ENCODE peak calls at places on chromosome 22, in nine cellular contexts. B, L, W, C, K, D, H, M and P are unnamed samples.

GRCh38 chr22:19814428-19814827 is 40.2 kb downstream of the GNB1L start:
- DNase-seq in B (no peak), L (no peak), W (no peak), C (no peak), K (no peak), D (no peak), H (no peak), M (no peak), P (no peak)

GRCh38 chr22:36258750-36259619 is 6.1 kb downstream of the APOL1 start:
- DNase-seq in B (peak), L (peak), W (no peak), C (no peak), K (no peak), D (no peak), H (no peak), M (no peak), P (no peak)

GRCh38 chr22:21009638-21010425 is 5.1 kb upstream of the P2RX6 start:
- DNase-seq in B (peak), L (peak), W (no peak), C (no peak), K (no peak), D (no peak), H (no peak), M (no peak), P (peak)

GRCh38 chr22:43433451-43433850 is 21.6 kb downstream of the MPPED1 start:
- DNase-seq in B (no peak), L (no peak), W (no peak), C (no peak), K (no peak), D (no peak), H (no peak), M (no peak), P (no peak)

GRCh38 chr22:36860821-36861659 is at the start of gene NCF4:
- DNase-seq in B (no peak), L (peak), W (no peak), C (peak), K (no peak), D (peak), H (no peak), M (peak), P (no peak)

GRCh38 chr22:25700996-25701815 is 40.8 kb upstream of the MYO18B start:
- DNase-seq in B (peak), L (no peak), W (no peak), C (no peak), K (no peak), D (peak), H (no peak), M (no peak), P (no peak)

GRCh38 chr22:20026996-20027601 is 6.2 kb downstream of the TANGO2 start:
- DNase-seq in B (no peak), L (no peak), W (no peak), C (no peak), K (no peak), D (no peak), H (no peak), M (no peak), P (no peak)

GRCh38 chr22:19902245-19902699 is 39.3 kb upstream of the COMT start:
- DNase-seq in B (no peak), L (no peak), W (no peak), C (no peak), K (no peak), D (no peak), H (no peak), M (no peak), P (no peak)

GRCh38 chr22:30275625-30276024 is 9.0 kb upstream of the OSM start:
- DNase-seq in B (no peak), L (peak), W (no peak), C (no peak), K (no peak), D (no peak), H (no peak), M (no peak), P (no peak)

GRCh38 chr22:37752189-37753061 is 55.3 kb upstream of the GCAT start:
- DNase-seq in B (peak), L (no peak), W (no peak), C (peak), K (peak), D (peak), H (no peak), M (no peak), P (peak)

GRCh38 chr22:49871482-49871881 is 17.8 kb downstream of the ZBED4 start:
- DNase-seq in B (no peak), L (no peak), W (no peak), C (no peak), K (no peak), D (no peak), H (no peak), M (no peak), P (no peak)

GRCh38 chr22:39215430-39216142 is 29.2 kb downstream of the PDGFB start:
- DNase-seq in B (no peak), L (peak), W (no peak), C (no peak), K (no peak), D (no peak), H (peak), M (no peak), P (no peak)

GRCh38 chr22:28246392-28246791 is 327.3 kb upstream of the PITPNB start:
- DNase-seq in B (peak), L (no peak), W (no peak), C (no peak), K (no peak), D (no peak), H (no peak), M (no peak), P (peak)

GRCh38 chr22:50599816-50600454 is 658 bp upstream of the MAPK8IP2 start:
- DNase-seq in B (no peak), L (no peak), W (peak), C (no peak), K (no peak), D (no peak), H (peak), M (no peak), P (no peak)

GRCh38 chr22:39348909-39349505 is 784 bp upstream of the SYNGR1 start:
- DNase-seq in B (no peak), L (no peak), W (no peak), C (peak), K (peak), D (peak), H (no peak), M (no peak), P (no peak)

GRCh38 chr22:45475063-45475747 is 27.5 kb upstream of the FBLN1 start:
- DNase-seq in B (peak), L (no peak), W (no peak), C (no peak), K (no peak), D (no peak), H (no peak), M (no peak), P (no peak)

GRCh38 chr22:29204617-29205183 is 996 bp upstream of the EMID1 start:
- DNase-seq in B (no peak), L (no peak), W (no peak), C (no peak), K (no peak), D (no peak), H (no peak), M (no peak), P (no peak)

GRCh38 chr22:17627961-17628303 is 617 bp downstream of the ATP6V1E1 start:
- DNase-seq in B (no peak), L (no peak), W (no peak), C (no peak), K (no peak), D (no peak), H (no peak), M (no peak), P (no peak)

GRCh38 chr22:42931421-42932196 is 74.5 kb upstream of the ARFGAP3 start:
- DNase-seq in B (no peak), L (peak), W (no peak), C (no peak), K (no peak), D (no peak), H (no peak), M (peak), P (peak)

GRCh38 chr22:30878516-30879365 is 89.8 kb downstream of the MORC2 start:
- DNase-seq in B (peak), L (no peak), W (no peak), C (no peak), K (peak), D (no peak), H (no peak), M (no peak), P (no peak)

GRCh38 chr22:19058713-19059451 is 63.3 kb downstream of the DGCR2 start:
- DNase-seq in B (no peak), L (no peak), W (no peak), C (no peak), K (no peak), D (no peak), H (no peak), M (no peak), P (no peak)

GRCh38 chr22:47629791-47630655 is 867.6 kb downstream of the TBC1D22A start:
- DNase-seq in B (no peak), L (no peak), W (no peak), C (peak), K (no peak), D (no peak), H (no peak), M (no peak), P (no peak)

GRCh38 chr22:48673806-48674500 is 1153.7 kb downstream of the BRD1 start:
- DNase-seq in B (no peak), L (no peak), W (no peak), C (no peak), K (no peak), D (no peak), H (no peak), M (no peak), P (no peak)

GRCh38 chr22:38138961-38139360 is 28.5 kb upstream of the BAIAP2L2 start:
- DNase-seq in B (no peak), L (no peak), W (no peak), C (no peak), K (no peak), D (no peak), H (no peak), M (no peak), P (no peak)

GRCh38 chr22:32202539-32203180 is 2.2 kb downstream of the RFPL2 start:
- DNase-seq in B (peak), L (peak), W (no peak), C (no peak), K (peak), D (peak), H (peak), M (no peak), P (peak)

GRCh38 chr22:24414984-24415945 is 12.1 kb upstream of the ADORA2A start:
- DNase-seq in B (no peak), L (no peak), W (no peak), C (no peak), K (no peak), D (no peak), H (no peak), M (no peak), P (no peak)

GRCh38 chr22:44595841-44596341 is 97.9 kb upstream of the RTL6 start:
- DNase-seq in B (peak), L (no peak), W (no peak), C (no peak), K (peak), D (no peak), H (no peak), M (no peak), P (no peak)

GRCh38 chr22:38715176-38715764 is 9.5 kb downstream of the GTPBP1 start:
- DNase-seq in B (no peak), L (no peak), W (no peak), C (no peak), K (no peak), D (no peak), H (no peak), M (no peak), P (no peak)

GRCh38 chr22:30370681-30371080 is 13.9 kb downstream of the CCDC157 start:
- DNase-seq in B (no peak), L (no peak), W (no peak), C (no peak), K (no peak), D (no peak), H (no peak), M (no peak), P (no peak)

GRCh38 chr22:20931126-20931654 is 14.0 kb downstream of the CRKL start:
- DNase-seq in B (no peak), L (no peak), W (no peak), C (no peak), K (no peak), D (no peak), H (no peak), M (no peak), P (no peak)

GRCh38 chr22:44452531-44453420 is 45.3 kb downstream of the RTL6 start:
- DNase-seq in B (no peak), L (no peak), W (no peak), C (peak), K (no peak), D (no peak), H (no peak), M (no peak), P (no peak)

GRCh38 chr22:26648011-26648497 is 9.3 kb upstream of the MIAT start:
- DNase-seq in B (no peak), L (peak), W (peak), C (peak), K (no peak), D (peak), H (peak), M (no peak), P (no peak)

GRCh38 chr22:45903355-45904149 is 73.4 kb downstream of the WNT7B start:
- DNase-seq in B (peak), L (no peak), W (no peak), C (no peak), K (no peak), D (no peak), H (no peak), M (no peak), P (peak)

GRCh38 chr22:50112151-50113118 is 22.6 kb downstream of the MOV10L1 start:
- DNase-seq in B (peak), L (no peak), W (no peak), C (no peak), K (no peak), D (no peak), H (no peak), M (no peak), P (peak)

GRCh38 chr22:29004647-29005371 is 56.8 kb downstream of the C22orf31 start:
- DNase-seq in B (peak), L (no peak), W (no peak), C (no peak), K (peak), D (peak), H (no peak), M (no peak), P (no peak)

GRCh38 chr22:21100149-21101032 is 54.6 kb downstream of the LRRC74B start:
- DNase-seq in B (no peak), L (no peak), W (no peak), C (no peak), K (no peak), D (no peak), H (no peak), M (no peak), P (peak)

GRCh38 chr22:45783021-45783420 is 111.4 kb downstream of the ATXN10 start:
- DNase-seq in B (no peak), L (no peak), W (no peak), C (no peak), K (no peak), D (no peak), H (no peak), M (no peak), P (no peak)

GRCh38 chr22:50471197-50471847 is 3.5 kb downstream of the SBF1 start:
- DNase-seq in B (no peak), L (no peak), W (no peak), C (no peak), K (no peak), D (peak), H (no peak), M (no peak), P (no peak)